ENCODE peak calls at places on chromosomes 2 and 18, in six cellular contexts. I is GM12878, B is H1, U is HCT116, X is HepG2, C is K562. J is an unnamed sample. For H3K36me3, the result is how much of the 10 kb centered on the place peaks cover.

GRCh38 chr18:48580066-48580465 is 41.2 kb downstream of the CTIF start:
- DNase-seq in I (no peak), B (no peak), U (no peak), X (no peak), C (no peak), J (no peak)

GRCh38 chr2:145799595-145800108 is 1279.7 kb upstream of the ZEB2 start:
- DNase-seq in I (no peak), B (no peak), U (no peak), X (no peak), C (no peak), J (no peak)

GRCh38 chr18:38654966-38655365 is 1089.4 kb upstream of the CELF4 start:
- DNase-seq in I (no peak), B (no peak), U (no peak), X (no peak), C (no peak), J (no peak)

GRCh38 chr2:43074052-43074451 is 152.4 kb downstream of the ZFP36L2 start:
- DNase-seq in I (no peak), B (no peak), U (no peak), X (no peak), C (no peak), J (no peak)

GRCh38 chr18:12597775-12598174 is 60.1 kb downstream of the SPIRE1 start:
- DNase-seq in I (no peak), B (no peak), U (peak), X (peak), C (no peak), J (no peak)

GRCh38 chr2:196479350-196479749 is 160.2 kb upstream of the CCDC150 start:
- DNase-seq in I (no peak), B (no peak), U (no peak), X (no peak), C (no peak), J (no peak)

GRCh38 chr2:28348149-28348567 is 44.5 kb upstream of the FOSL2 start:
- DNase-seq in I (no peak), B (no peak), U (no peak), X (no peak), C (no peak), J (no peak)

GRCh38 chr2:45237850-45238542 is 228.7 kb upstream of the SIX2 start:
- DNase-seq in I (no peak), B (no peak), U (peak), X (peak), C (no peak), J (no peak)

GRCh38 chr2:74712223-74713053 is 58.4 kb downstream of the SEMA4F start:
- DNase-seq in I (no peak), B (no peak), U (no peak), X (no peak), C (no peak), J (no peak)

GRCh38 chr2:17107131-17107530 is 411.1 kb downstream of the RAD51AP2 start:
- DNase-seq in I (no peak), B (no peak), U (no peak), X (no peak), C (no peak), J (no peak)

GRCh38 chr2:84980263-84980983 is 9.5 kb downstream of the KCMF1 start:
- DNase-seq in I (no peak), B (no peak), U (no peak), X (no peak), C (no peak), J (no peak)

GRCh38 chr18:32373995-32374394 is 96.7 kb downstream of the GAREM1 start:
- DNase-seq in I (no peak), B (no peak), U (peak), X (no peak), C (no peak), J (no peak)

GRCh38 chr18:79590191-79591039 is 89.2 kb upstream of the CTDP1 start:
- DNase-seq in I (no peak), B (no peak), U (no peak), X (no peak), C (no peak), J (no peak)

GRCh38 chr2:27353762-27354596 is 2.6 kb downstream of the GTF3C2 start:
- DNase-seq in I (no peak), B (no peak), U (no peak), X (peak), C (no peak), J (no peak)

GRCh38 chr2:100821255-100821912 is 1.4 kb downstream of the NPAS2 start:
- DNase-seq in I (no peak), B (no peak), U (no peak), X (no peak), C (no peak), J (no peak)

GRCh38 chr2:24577481-24577880 is 86.4 kb downstream of the NCOA1 start:
- DNase-seq in I (peak), B (no peak), U (no peak), X (no peak), C (no peak), J (no peak)

DNA sequence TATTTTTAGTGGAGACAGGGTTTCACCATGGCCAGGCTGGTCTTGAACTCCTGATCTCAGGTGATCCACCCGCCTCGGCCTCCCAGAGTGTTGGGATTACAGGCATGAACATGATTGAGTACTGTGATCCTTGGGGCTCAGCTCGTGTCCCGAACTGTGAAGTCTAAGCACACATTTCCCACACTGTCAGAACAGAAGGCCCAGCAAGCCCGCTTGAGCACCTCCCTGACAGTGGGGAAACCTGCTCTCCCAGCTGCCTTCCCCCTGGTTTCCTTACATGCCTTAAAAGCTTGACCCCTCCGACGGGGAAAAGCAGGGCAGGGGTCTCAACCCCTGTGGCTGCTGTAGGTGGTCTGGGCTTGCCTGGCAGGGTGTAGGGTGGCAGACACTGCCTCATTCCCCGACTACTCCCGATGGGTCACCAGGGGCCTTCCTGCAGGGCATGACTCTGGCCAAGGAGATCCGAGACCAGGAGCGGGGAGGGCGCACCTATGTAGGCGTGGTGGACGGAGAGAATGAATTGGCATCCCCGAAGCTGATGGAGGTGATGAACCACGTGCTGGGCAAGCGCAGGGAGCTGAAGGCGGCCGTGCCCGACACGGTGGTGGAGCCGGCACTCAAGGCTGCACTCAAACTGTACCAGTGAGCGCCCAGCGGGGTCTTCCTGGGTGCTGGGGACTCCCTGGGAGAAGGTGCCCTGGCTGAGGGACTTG is 10.1 kb downstream of the VIL1 start:
- DNase-seq in I (no peak), B (no peak), U (no peak), X (no peak), C (no peak), J (no peak)
- H3K36me3 ChIP-seq in I (under half), B (under half), U (under half), X (half or more), C (under half), J (under half)

GRCh38 chr2:186979439-186980116 is 130.6 kb upstream of the ZSWIM2 start:
- DNase-seq in I (no peak), B (no peak), U (no peak), X (no peak), C (no peak), J (no peak)

GRCh38 chr2:186977433-186978045 is 128.6 kb upstream of the ZSWIM2 start:
- DNase-seq in I (no peak), B (no peak), U (no peak), X (no peak), C (no peak), J (no peak)

GRCh38 chr2:186984481-186984880 is 135.5 kb upstream of the ZSWIM2 start:
- DNase-seq in I (no peak), B (no peak), U (no peak), X (no peak), C (no peak), J (no peak)

GRCh38 chr2:186980117-186980442 is 131.1 kb upstream of the ZSWIM2 start:
- DNase-seq in I (no peak), B (no peak), U (no peak), X (no peak), C (no peak), J (no peak)

GRCh38 chr2:186980787-186981550 is 132.0 kb upstream of the ZSWIM2 start:
- DNase-seq in I (no peak), B (no peak), U (no peak), X (no peak), C (no peak), J (no peak)
- TF ChIP-seq ZNF274 in I (no peak), B (no peak), U (no peak), X (no peak), C (no peak), J (no peak)

GRCh38 chr2:53234548-53234903 is 533.1 kb upstream of the CHAC2 start:
- DNase-seq in I (no peak), B (peak), U (no peak), X (no peak), C (no peak), J (peak)
- H3K36me3 ChIP-seq in I (under half), B (under half), U (under half), X (under half), C (under half), J (under half)

GRCh38 chr18:49617329-49617695 is 55.5 kb downstream of the LIPG start:
- DNase-seq in I (no peak), B (no peak), U (no peak), X (no peak), C (no peak), J (no peak)
- TF ChIP-seq ZNF274 in I (no peak), B (no peak), U (no peak), X (no peak), C (no peak), J (no peak)

GRCh38 chr18:35935805-35936204 is 36.7 kb upstream of the RMP24 start:
- DNase-seq in I (no peak), B (no peak), U (no peak), X (no peak), C (no peak), J (no peak)
- H3K36me3 ChIP-seq in I (under half), B (under half), U (under half), X (under half), C (under half), J (under half)

DNA sequence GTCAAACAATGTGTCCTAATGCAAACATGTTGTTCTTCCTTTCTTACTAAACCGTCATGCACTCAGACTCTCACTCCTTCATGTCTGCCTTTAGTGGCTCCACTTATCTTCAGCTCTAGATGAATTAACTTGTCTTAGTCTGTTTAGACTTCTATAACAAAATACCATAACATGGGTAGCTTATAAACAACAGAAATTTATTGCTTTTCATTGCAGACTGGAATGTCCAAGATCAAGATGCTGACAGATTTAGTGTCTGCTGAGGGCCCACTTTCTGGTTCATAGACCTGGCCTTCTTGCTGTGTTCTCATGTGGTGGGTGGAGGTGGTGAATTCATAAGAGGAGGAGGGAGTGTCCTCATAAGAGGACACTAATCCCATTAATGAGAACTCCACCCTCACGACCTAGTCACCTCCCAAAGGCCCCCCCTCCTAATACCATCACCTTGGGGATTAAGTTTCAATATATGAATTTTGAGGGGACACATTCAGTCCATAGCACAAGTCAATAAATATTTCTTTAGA is 32.3 kb downstream of the RALBP1 start:
- DNase-seq in I (no peak), B (no peak), U (no peak), X (no peak), C (no peak), J (no peak)
- TF ChIP-seq ZNF274 in I (no peak), B (no peak), U (no peak), X (no peak), C (no peak), J (no peak)

GRCh38 chr2:113200236-113200635 is 26.5 kb downstream of the PSD4 start:
- DNase-seq in I (no peak), B (peak), U (no peak), X (no peak), C (no peak), J (no peak)

GRCh38 chr2:113198790-113199612 is 25.2 kb downstream of the PSD4 start:
- DNase-seq in I (no peak), B (peak), U (peak), X (peak), C (peak), J (peak)

GRCh38 chr2:113197347-113198047 is 23.7 kb downstream of the PSD4 start:
- DNase-seq in I (no peak), B (no peak), U (no peak), X (no peak), C (no peak), J (no peak)

GRCh38 chr2:113196839-113197238 is 23.1 kb downstream of the PSD4 start:
- DNase-seq in I (no peak), B (no peak), U (no peak), X (no peak), C (no peak), J (no peak)

GRCh38 chr2:113198048-113198789 is 24.4 kb downstream of the PSD4 start:
- DNase-seq in I (no peak), B (no peak), U (no peak), X (no peak), C (no peak), J (no peak)
- H3K36me3 ChIP-seq in I (under half), B (under half), U (under half), X (under half), C (half or more), J (under half)

GRCh38 chr2:182435754-182436153 is 8.9 kb upstream of the PDE1A start:
- DNase-seq in I (no peak), B (no peak), U (no peak), X (no peak), C (no peak), J (no peak)
- TF ChIP-seq ZNF274 in I (no peak), B (no peak), U (no peak), X (no peak), C (no peak), J (no peak)

GRCh38 chr2:38602732-38603401 is at the start of gene HNRNPLL:
- DNase-seq in I (no peak), B (peak), U (peak), X (peak), C (peak), J (peak)

GRCh38 chr2:38601463-38602135 is 1.1 kb downstream of the HNRNPLL start:
- DNase-seq in I (no peak), B (no peak), U (no peak), X (peak), C (no peak), J (no peak)

GRCh38 chr2:38602136-38602731 is 494 bp downstream of the HNRNPLL start:
- DNase-seq in I (no peak), B (no peak), U (no peak), X (no peak), C (no peak), J (no peak)

GRCh38 chr2:38603402-38604265 is 906 bp upstream of the HNRNPLL start:
- DNase-seq in I (no peak), B (peak), U (peak), X (peak), C (peak), J (peak)

GRCh38 chr2:38605298-38605830 is 2.6 kb upstream of the HNRNPLL start:
- DNase-seq in I (no peak), B (no peak), U (no peak), X (no peak), C (no peak), J (no peak)
- H3K36me3 ChIP-seq in I (under half), B (under half), U (under half), X (under half), C (under half), J (under half)

DNA sequence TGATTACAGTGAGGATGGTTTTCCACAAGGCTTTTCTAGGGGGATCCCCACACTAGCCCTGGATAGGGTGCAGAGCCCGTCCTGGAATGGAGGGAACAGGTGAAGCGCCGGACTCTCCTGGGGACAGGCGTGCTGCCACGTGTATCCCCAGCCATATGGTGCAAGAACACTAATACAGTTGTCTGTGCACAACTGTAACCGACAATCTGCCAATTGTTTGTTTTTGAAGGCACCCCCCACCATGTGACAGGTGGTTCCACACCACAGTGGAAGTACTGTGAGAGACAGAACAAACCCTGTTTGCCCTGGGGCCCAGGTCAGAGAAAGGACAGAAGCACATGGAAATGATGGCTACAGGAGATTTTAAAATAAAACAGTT is 52.9 kb downstream of the MYCN start:
- DNase-seq in I (no peak), B (no peak), U (no peak), X (no peak), C (no peak), J (no peak)
- TF ChIP-seq ZNF274 in I (no peak), B (no peak), U (no peak), X (no peak), C (no peak), J (no peak)